ENCODE peak calls at places on chromosomes 3 and 15, in four cellular contexts. G, H, C and K are unnamed samples.

GRCh38 chr15:58931985-58932384 is 1.5 kb downstream of the SLTM start:
- DNase-seq in C (peak; percentile 25), H (no peak), G (no peak), K (no peak)

GRCh38 chr15:34721802-34722795 is 32.7 kb downstream of the GJD2 start:
- DNase-seq in H (peak; percentile 69), C (peak; percentile 47), G (peak; percentile 71), K (peak; percentile 55)

GRCh38 chr3:129449279-129450115 is 9.5 kb downstream of the IFT122 start:
- DNase-seq in C (no peak), G (peak; percentile 68), H (no peak), K (no peak)

GRCh38 chr15:91853968-91854943 is 748 bp downstream of the SLCO3A1 start:
- DNase-seq in G (peak; percentile 35), C (no peak), H (peak; percentile 39), K (peak; percentile 16)

GRCh38 chr3:171704002-171704401 is 106.3 kb downstream of the PLD1 start:
- DNase-seq in C (peak; percentile 66), G (peak; percentile 27), H (no peak), K (no peak)

GRCh38 chr3:184811663-184811998 is 335 bp upstream of the VPS8 start:
- DNase-seq in G (no peak), H (no peak), C (no peak), K (peak; percentile 51)

GRCh38 chr15:74383695-74384565 is 16.5 kb upstream of the CYP11A1 start:
- DNase-seq in G (no peak), H (no peak), C (no peak), K (no peak)

GRCh38 chr3:178295257-178295912 is 240.9 kb upstream of the KCNMB2 start:
- DNase-seq in C (no peak), H (no peak), G (no peak), K (no peak)

GRCh38 chr3:125119752-125120369 is 64.1 kb upstream of the HEG1 start:
- DNase-seq in H (no peak), C (no peak), G (no peak), K (no peak)

GRCh38 chr3:54578417-54578816 is 349.4 kb downstream of the LRTM1 start:
- DNase-seq in C (no peak), G (no peak), H (no peak), K (no peak)

GRCh38 chr3:185423178-185423577 is 60.2 kb downstream of the MAP3K13 start:
- DNase-seq in C (peak; percentile 52), H (no peak), G (no peak), K (no peak)

GRCh38 chr3:53274938-53275666 is 19.3 kb upstream of the TKT start:
- DNase-seq in H (no peak), C (no peak), G (no peak), K (no peak)

GRCh38 chr15:60830479-60830878 is 351.5 kb upstream of the ICE2 start:
- DNase-seq in G (no peak), C (no peak), H (no peak), K (no peak)

GRCh38 chr3:117409701-117410459 is 700.3 kb downstream of the TUSC7 start:
- DNase-seq in C (no peak), G (no peak), H (no peak), K (no peak)

GRCh38 chr3:29436612-29437313 is 155.9 kb downstream of the RBMS3 start:
- DNase-seq in C (no peak), H (no peak), G (no peak), K (no peak)

GRCh38 chr3:143421556-143421955 is 302.0 kb downstream of the CHST2 start:
- DNase-seq in C (no peak), H (no peak), G (no peak), K (no peak)

GRCh38 chr15:63089260-63090043 is 32.2 kb upstream of the LACTB start:
- DNase-seq in H (no peak), G (peak; percentile 87), C (peak; percentile 94), K (peak; percentile 38)

GRCh38 chr3:11774296-11774877 is 72.3 kb downstream of the TAMM41 start:
- DNase-seq in C (peak; percentile 51), H (peak; percentile 21), G (peak; percentile 11), K (peak; percentile 41)

GRCh38 chr3:41173926-41174702 is 25.2 kb upstream of the CTNNB1 start:
- DNase-seq in H (no peak), C (no peak), G (no peak), K (no peak)

GRCh38 chr15:41917767-41918430 is 24.0 kb upstream of the SPTBN5 start:
- DNase-seq in G (no peak), C (peak; percentile 74), H (no peak), K (no peak)

GRCh38 chr3:46383211-46383945 is 12.6 kb downstream of the CCR5 start:
- DNase-seq in G (no peak), H (no peak), C (no peak), K (no peak)

GRCh38 chr3:30498587-30498967 is 107.8 kb upstream of the TGFBR2 start:
- DNase-seq in G (no peak), C (no peak), H (no peak), K (no peak)

GRCh38 chr3:101836907-101837598 is 12.3 kb upstream of the NFKBIZ start:
- DNase-seq in G (peak; percentile 8), C (peak; percentile 63), H (peak; percentile 40), K (no peak)

GRCh38 chr15:99447497-99448371 is 118.0 kb upstream of the MEF2A start:
- DNase-seq in H (peak; percentile 20), G (peak; percentile 41), C (no peak), K (no peak)